ENCODE peak calls at places on chromosomes 13 and 19, in ten cellular contexts. I is ovary, X is GM12878, M is stomach, U is A549, O is SK-N-SH, B is tibial nerve, L is HepG2, G is H1, J is transverse colon. Z is an unnamed sample.
A peak's percentile ranks its signal among the peaks of the same experiment; 100 is the strongest.

GRCh38 chr13:57409121-57409520 is 222.4 kb upstream of the PCDH17 start:
- DNase-seq in U (no peak), B (no peak), X (no peak), I (no peak), J (no peak), G (no peak), M (no peak), L (no peak), O (no peak), Z (no peak)

GRCh38 chr19:19460761-19461265 is 54.5 kb downstream of the TSSK6 start:
- DNase-seq in O (peak; percentile 72), G (no peak), J (peak; percentile 52), M (peak; percentile 40), B (peak; percentile 33), L (no peak), I (peak; percentile 31), X (no peak), U (no peak), Z (peak; percentile 87)

GRCh38 chr13:47289578-47289977 is 392.7 kb upstream of the HTR2A start:
- DNase-seq in B (no peak), M (no peak), G (no peak), U (no peak), I (no peak), X (no peak), J (no peak), O (no peak), L (peak; percentile 4), Z (no peak)

GRCh38 chr19:49387936-49388372 is at the start of gene KASH5:
- DNase-seq in M (peak; percentile 83), J (peak; percentile 78), G (no peak), B (peak; percentile 61), O (peak; percentile 87), U (peak; percentile 53), I (peak; percentile 42), X (no peak), L (no peak), Z (peak; percentile 77)

GRCh38 chr19:56597696-56598095 is 2.6 kb downstream of the ZNF71 start:
- DNase-seq in M (no peak), J (no peak), O (no peak), G (no peak), I (no peak), X (no peak), U (no peak), B (no peak), L (no peak), Z (no peak)

GRCh38 chr13:36370108-36370429 is 23.9 kb upstream of the SPART start:
- DNase-seq in I (no peak), L (no peak), J (no peak), O (no peak), B (peak; percentile 50), U (no peak), G (no peak), M (no peak), X (no peak), Z (no peak)

GRCh38 chr13:45928843-45929242 is 77.3 kb upstream of the SIAH3 start:
- DNase-seq in I (no peak), L (no peak), G (no peak), M (no peak), J (no peak), B (no peak), O (no peak), U (no peak), X (no peak), Z (no peak)

GRCh38 chr13:35855531-35856019 is 275.6 kb downstream of the DCLK1 start:
- DNase-seq in M (no peak), L (no peak), O (no peak), B (no peak), X (no peak), G (peak; percentile 66), I (no peak), U (peak; percentile 27), J (no peak), Z (no peak)

GRCh38 chr13:79503069-79503468 is 22.1 kb downstream of the NDFIP2 start:
- DNase-seq in G (no peak), O (no peak), L (no peak), I (no peak), U (no peak), M (no peak), B (no peak), J (no peak), X (no peak), Z (no peak)

GRCh38 chr13:59409211-59409610 is 754.5 kb downstream of the DIAPH3 start:
- DNase-seq in J (peak; percentile 13), I (no peak), O (no peak), G (peak; percentile 53), M (peak; percentile 84), L (no peak), X (no peak), U (no peak), B (no peak), Z (peak; percentile 85)

GRCh38 chr13:23678768-23679167 is 108.6 kb downstream of the TNFRSF19 start:
- DNase-seq in X (no peak), M (no peak), U (no peak), B (no peak), L (peak; percentile 20), I (no peak), G (no peak), O (no peak), J (no peak), Z (no peak)

GRCh38 chr13:80262051-80262695 is 78.8 kb downstream of the SPRY2 start:
- DNase-seq in M (no peak), X (no peak), G (no peak), B (no peak), U (no peak), I (no peak), L (no peak), O (no peak), J (no peak), Z (no peak)

GRCh38 chr13:34076319-34076718 is 258.4 kb downstream of the RFC3 start:
- DNase-seq in L (no peak), X (no peak), J (no peak), O (no peak), B (no peak), U (no peak), M (no peak), I (no peak), G (no peak), Z (no peak)

GRCh38 chr19:18669883-18670282 is 13.6 kb upstream of the CRTC1 start:
- DNase-seq in I (no peak), O (no peak), J (no peak), L (no peak), M (no peak), B (no peak), X (no peak), U (no peak), G (no peak), Z (no peak)

GRCh38 chr19:28705008-28705407 is 507.9 kb downstream of the UQCRFS1 start:
- DNase-seq in U (peak; percentile 15), I (no peak), M (no peak), O (no peak), L (peak; percentile 21), B (no peak), G (no peak), X (no peak), J (no peak), Z (no peak)

GRCh38 chr19:14758816-14759215 is 19.5 kb downstream of the ADGRE2 start:
- DNase-seq in M (no peak), L (no peak), I (no peak), O (no peak), X (no peak), U (no peak), B (no peak), G (peak; percentile 55), J (no peak), Z (peak; percentile 6)

GRCh38 chr19:48638831-48639381 is 1.7 kb upstream of the DBP start:
- DNase-seq in L (no peak), I (no peak), J (peak; percentile 24), M (no peak), O (peak; percentile 69), U (no peak), B (no peak), X (no peak), G (peak; percentile 86), Z (no peak)

GRCh38 chr13:101455863-101456262 is 3.4 kb downstream of the ITGBL1 start:
- DNase-seq in J (no peak), L (no peak), G (no peak), X (no peak), M (no peak), O (no peak), I (no peak), B (no peak), U (peak; percentile 59), Z (no peak)

GRCh38 chr13:78764665-78765064 is 105.7 kb upstream of the OBI1 start:
- DNase-seq in L (no peak), J (no peak), G (peak; percentile 57), U (no peak), O (no peak), I (no peak), M (no peak), B (no peak), X (no peak), Z (no peak)

GRCh38 chr13:29539866-29540265 is 55.6 kb downstream of the SLC7A1 start:
- DNase-seq in O (no peak), J (no peak), B (no peak), I (no peak), U (no peak), M (no peak), G (no peak), X (no peak), L (no peak), Z (no peak)
- TF ChIP-seq EP300 in O (no peak), J (no peak), B (no peak), I (no peak), U (no peak), M (no peak), G (no peak), X (no peak), L (no peak), Z (no peak)

GRCh38 chr13:22287343-22287922 is 616.6 kb downstream of the FGF9 start:
- DNase-seq in M (no peak), L (no peak), I (no peak), G (no peak), B (no peak), J (no peak), O (no peak), U (no peak), X (no peak), Z (no peak)
- TF ChIP-seq EP300 in M (no peak), L (no peak), I (no peak), G (no peak), B (no peak), J (no peak), O (no peak), U (no peak), X (no peak), Z (no peak)

GRCh38 chr13:112734696-112735547 is 45.1 kb downstream of the ATP11A start:
- DNase-seq in U (no peak), J (no peak), M (no peak), B (no peak), L (no peak), I (no peak), O (no peak), X (no peak), G (no peak), Z (no peak)
- TF ChIP-seq EP300 in U (no peak), J (no peak), M (no peak), B (no peak), L (no peak), I (no peak), O (no peak), X (no peak), G (no peak), Z (no peak)

DNA sequence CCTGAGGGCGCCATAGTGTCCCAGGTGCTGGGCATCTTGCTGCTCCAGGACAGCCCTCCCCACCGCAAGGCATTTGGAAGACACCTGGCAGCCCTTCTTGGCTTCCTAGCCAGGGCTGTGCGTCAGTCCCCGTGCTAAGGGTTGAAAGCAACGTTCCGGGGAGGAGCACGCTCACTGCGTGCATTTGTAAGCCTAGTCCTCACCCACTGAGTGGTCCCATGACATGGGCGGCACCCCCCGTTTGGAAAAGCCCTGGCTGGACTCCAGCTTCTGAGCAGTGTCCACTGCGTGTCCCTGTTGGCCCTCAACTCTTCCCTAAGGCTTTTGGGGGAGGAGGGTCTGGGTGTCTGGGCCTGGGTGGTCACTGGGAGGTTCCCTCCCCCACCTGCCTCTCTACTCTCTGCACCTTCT is 76.3 kb upstream of the GPR183 start:
- DNase-seq in O (no peak), L (no peak), I (no peak), B (no peak), J (no peak), M (no peak), X (no peak), G (peak; percentile 43), U (no peak), Z (no peak)
- TF ChIP-seq EP300 in O (no peak), L (no peak), I (no peak), B (no peak), J (no peak), M (no peak), X (no peak), G (no peak), U (no peak), Z (no peak)